ENCODE peak calls at places on chromosomes 6 and 20, in seven cellular contexts. C is hippocampal formation; B is M059J; Z is activated naive CD4-positive, alpha-beta T cell treated with anti-CD3 and anti-CD28 coated beads for 36 hours; F is psoas muscle; S is stimulated activated CD4-positive, alpha-beta T cell treated with anti-CD3 and anti-CD28 coated beads, Interleukin-15, amount 100 ng/mL, for 24 hours; O is osteocyte. U is an unnamed sample.

GRCh38 chr20:33443006-33443511 is 504 bp downstream of the SNTA1 start:
- DNase-seq in S (peak; percentile 42), O (peak; percentile 85), C (no peak), Z (peak; percentile 9), F (peak; percentile 70), B (no peak), U (no peak)

GRCh38 chr20:62924567-62925419 is 1.5 kb downstream of the DIDO1 start:
- DNase-seq in O (no peak), S (peak; percentile 28), Z (peak; percentile 47), F (no peak), B (peak; percentile 54), C (no peak), U (no peak)

GRCh38 chr6:10633216-10633615 is 61.2 kb downstream of the C6orf52 start:
- DNase-seq in F (no peak), O (no peak), C (no peak), S (peak; percentile 13), Z (no peak), B (peak; percentile 98), U (no peak)

GRCh38 chr6:17768388-17768787 is 61.7 kb upstream of the NUP153 start:
- DNase-seq in S (no peak), Z (peak; percentile 6), B (peak; percentile 25), C (no peak), F (no peak), O (no peak), U (no peak)

GRCh38 chr20:10492065-10492464 is 57.0 kb downstream of the SLX4IP start:
- DNase-seq in O (no peak), S (no peak), Z (no peak), B (no peak), C (no peak), F (no peak), U (no peak)

GRCh38 chr6:75483136-75483952 is 10.3 kb downstream of the FILIP1 start:
- DNase-seq in F (no peak), S (no peak), O (no peak), Z (no peak), C (no peak), B (no peak), U (no peak)

GRCh38 chr6:75934643-75935472 is 137.6 kb downstream of the IMPG1 start:
- DNase-seq in F (no peak), S (peak; percentile 25), B (peak; percentile 86), O (no peak), Z (peak; percentile 36), C (peak; percentile 40), U (peak; percentile 19)

GRCh38 chr6:136775548-136775947 is 16.7 kb downstream of the MAP3K5 start:
- DNase-seq in C (no peak), Z (no peak), O (no peak), F (no peak), S (no peak), B (no peak), U (no peak)

GRCh38 chr6:40932366-40932765 is 106.7 kb downstream of the UNC5CL start:
- DNase-seq in O (no peak), C (no peak), B (peak; percentile 40), F (no peak), Z (no peak), S (no peak), U (no peak)

GRCh38 chr20:25278636-25279361 is 30.9 kb downstream of the PYGB start:
- DNase-seq in C (no peak), F (peak; percentile 49), B (no peak), O (no peak), S (peak; percentile 1), Z (no peak), U (no peak)

GRCh38 chr20:5691918-5692618 is 58.1 kb upstream of the SHLD1 start:
- DNase-seq in S (no peak), B (no peak), C (no peak), Z (no peak), O (no peak), F (no peak), U (peak; percentile 11)

GRCh38 chr20:709421-709820 is 33.8 kb upstream of the SCRT2 start:
- DNase-seq in F (no peak), S (no peak), Z (no peak), O (no peak), B (peak; percentile 24), C (no peak), U (no peak)

GRCh38 chr6:89950879-89951391 is 56.7 kb downstream of the GJA10 start:
- DNase-seq in C (no peak), B (peak; percentile 8), O (no peak), F (no peak), S (no peak), Z (no peak), U (no peak)

U was measured in stimulated activated naive CD8-positive, alpha-beta T cell treated with anti-CD3 and anti-CD28 coated beads, Interleukin-15, Interleukin-2, amounts not matched to agents 100 U/mL and 50 U/mL, for 24 hours.